ENCODE peak calls at places on chromosomes 3 and 15, in six cellular contexts. S is T-cell, B is tibial nerve, Q is GM23248, T is AG20443, W is aorta. D is an unnamed sample.
A peak's percentile ranks its signal among the peaks of the same experiment; 100 is the strongest.

GRCh38 chr3:32782417-32782816 is 35.4 kb upstream of the TRIM71 start:
- DNase-seq in S (no peak), B (no peak), Q (no peak), T (no peak), W (peak; percentile 23), D (no peak)

GRCh38 chr3:65182682-65183081 is 494.9 kb upstream of the ADAMTS9 start:
- DNase-seq in S (no peak), B (no peak), Q (no peak), T (no peak), W (no peak), D (no peak)

GRCh38 chr15:27545494-27546255 is 553.4 kb downstream of the OCA2 start:
- DNase-seq in S (no peak), B (no peak), Q (peak; percentile 11), T (no peak), W (no peak), D (no peak)

GRCh38 chr15:40344631-40345120 is 3.9 kb upstream of the CCDC9B start:
- DNase-seq in S (peak; percentile 61), B (no peak), Q (peak; percentile 84), T (peak; percentile 80), W (peak; percentile 87), D (peak; percentile 65)

GRCh38 chr15:89299896-89300295 is 34.7 kb downstream of the POLG start:
- DNase-seq in S (no peak), B (no peak), Q (peak; percentile 54), T (peak; percentile 32), W (no peak), D (no peak)

GRCh38 chr3:169923189-169923588 is 11.8 kb downstream of the SAMD7 start:
- DNase-seq in S (no peak), B (peak; percentile 11), Q (no peak), T (no peak), W (no peak), D (no peak)

GRCh38 chr3:10232138-10232537 is 16.1 kb upstream of the TATDN2 start:
- DNase-seq in S (no peak), B (no peak), Q (no peak), T (no peak), W (no peak), D (no peak)

GRCh38 chr3:71089271-71089670 is 494.3 kb downstream of the FOXP1 start:
- DNase-seq in S (no peak), B (no peak), Q (peak; percentile 32), T (no peak), W (no peak), D (no peak)

GRCh38 chr3:56295161-56295560 is 173.1 kb downstream of the ERC2 start:
- DNase-seq in S (no peak), B (no peak), Q (no peak), T (no peak), W (no peak), D (no peak)

GRCh38 chr15:93046721-93047120 is 42.3 kb downstream of the RGMA start:
- DNase-seq in S (no peak), B (no peak), Q (no peak), T (no peak), W (no peak), D (no peak)

GRCh38 chr3:100993309-100993708 is at the start of gene ABI3BP:
- DNase-seq in S (no peak), B (peak; percentile 68), Q (peak; percentile 95), T (peak; percentile 91), W (peak; percentile 91), D (no peak)

GRCh38 chr15:65277015-65277414 is 9.7 kb downstream of the PARP16 start:
- DNase-seq in S (no peak), B (no peak), Q (no peak), T (no peak), W (no peak), D (no peak)

GRCh38 chr15:53031469-53031868 is 241.3 kb upstream of the ONECUT1 start:
- DNase-seq in S (no peak), B (no peak), Q (no peak), T (no peak), W (no peak), D (no peak)

GRCh38 chr15:85306946-85307686 is 73.3 kb upstream of the AKAP13 start:
- DNase-seq in S (no peak), B (no peak), Q (no peak), T (no peak), W (no peak), D (no peak)

GRCh38 chr15:70722266-70723123 is 40.9 kb downstream of the UACA start:
- DNase-seq in S (no peak), B (no peak), Q (peak; percentile 76), T (peak; percentile 61), W (no peak), D (no peak)

GRCh38 chr3:57918123-57918837 is 89.9 kb upstream of the FLNB start:
- DNase-seq in S (no peak), B (no peak), Q (peak; percentile 95), T (peak; percentile 77), W (no peak), D (no peak)